ENCODE peak calls at places on chromosomes 11 and 22, in seven cellular contexts. M, S, U, R, T, Y and F are unnamed samples.

GRCh38 chr11:14642873-14643696 is 519 bp upstream of the PDE3B start:
- DNase-seq in S (no peak), Y (no peak), U (peak), R (no peak), M (no peak), T (no peak), F (no peak)

GRCh38 chr11:73404048-73404447 is 27.8 kb downstream of the RELT start:
- DNase-seq in M (peak), R (peak), Y (peak), S (peak), U (peak), T (peak), F (peak)

GRCh38 chr11:96614101-96614500 is 224.3 kb downstream of the JRKL start:
- DNase-seq in S (no peak), R (no peak), U (no peak), M (no peak), T (no peak), Y (no peak), F (no peak)

GRCh38 chr22:34866081-34866480 is 199.9 kb upstream of the ISX start:
- DNase-seq in M (no peak), R (no peak), T (no peak), U (no peak), S (no peak), Y (no peak), F (no peak)

GRCh38 chr11:41498726-41499125 is 39.3 kb upstream of the LRRC4C start:
- DNase-seq in Y (no peak), S (peak), T (no peak), R (no peak), U (peak), M (no peak), F (no peak)

GRCh38 chr22:46849951-46850350 is 87.5 kb downstream of the TBC1D22A start:
- DNase-seq in R (no peak), S (no peak), T (no peak), Y (no peak), M (no peak), U (no peak), F (no peak)

GRCh38 chr11:106091480-106092123 is 14.1 kb downstream of the AASDHPPT start:
- DNase-seq in R (no peak), T (peak), Y (no peak), M (peak), U (peak), S (peak), F (no peak)

GRCh38 chr22:36258750-36259619 is 6.1 kb downstream of the APOL1 start:
- DNase-seq in R (peak), M (peak), Y (no peak), S (no peak), T (peak), U (no peak), F (no peak)

GRCh38 chr11:8959546-8960166 is 4.6 kb downstream of the TMEM9B start:
- DNase-seq in M (peak), U (peak), S (peak), R (peak), Y (peak), T (peak), F (peak)

GRCh38 chr22:40414306-40414705 is 43.9 kb downstream of the SGSM3 start:
- DNase-seq in U (peak), Y (no peak), M (peak), T (no peak), R (peak), S (peak), F (no peak)

GRCh38 chr22:40413873-40414272 is 43.5 kb downstream of the SGSM3 start:
- DNase-seq in R (peak), Y (no peak), U (no peak), S (no peak), M (no peak), T (no peak), F (no peak)

GRCh38 chr22:40415531-40416266 is 45.3 kb downstream of the SGSM3 start:
- DNase-seq in R (no peak), M (peak), U (no peak), Y (no peak), T (no peak), S (no peak), F (no peak)

GRCh38 chr22:40416267-40416570 is 45.8 kb downstream of the SGSM3 start:
- DNase-seq in S (no peak), U (no peak), T (no peak), R (no peak), Y (no peak), M (no peak), F (no peak)

GRCh38 chr22:40414838-40415505 is 44.6 kb downstream of the SGSM3 start:
- DNase-seq in S (no peak), M (no peak), U (no peak), T (no peak), Y (no peak), R (no peak), F (no peak)
- H3K4me3 ChIP-seq in S (no peak), M (no peak), U (no peak), T (no peak), Y (no peak), R (no peak), F (no peak)

DNA sequence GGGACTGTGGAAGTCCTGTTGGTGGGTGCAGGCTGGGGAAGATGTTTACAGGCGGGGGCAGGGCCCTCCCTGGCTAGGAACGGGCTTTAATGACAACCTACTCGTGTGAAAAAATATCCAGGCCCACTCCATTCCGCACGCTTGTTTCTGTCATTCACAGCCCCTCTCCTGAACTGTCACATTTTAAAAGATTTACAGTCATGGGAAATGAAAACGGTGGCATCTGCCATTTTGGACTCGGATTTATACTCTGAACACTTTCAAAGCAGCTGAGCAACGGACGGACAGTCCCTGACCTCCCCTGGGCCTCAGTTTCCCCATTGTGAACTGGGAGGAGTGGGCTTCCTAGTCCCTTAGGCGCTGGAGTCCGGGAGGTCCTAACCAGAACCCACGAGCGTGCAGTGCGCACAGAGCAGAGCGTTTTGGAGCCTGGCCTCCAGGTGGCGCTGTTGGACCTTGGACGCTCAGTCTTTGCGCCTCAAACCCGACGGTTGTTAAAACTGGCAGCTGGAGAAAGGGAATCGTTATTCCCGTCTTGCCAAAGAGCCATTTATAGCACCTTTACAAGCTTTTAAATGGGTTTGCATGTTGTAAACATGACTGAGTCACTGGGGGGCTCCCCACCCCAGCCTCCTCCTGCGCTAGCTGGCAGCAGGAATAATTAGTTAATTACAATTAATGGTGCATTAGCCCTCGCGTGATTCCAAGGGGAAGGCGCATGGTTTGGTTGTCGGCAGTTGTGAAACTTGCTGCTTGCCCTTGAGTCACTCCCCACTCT is 75.3 kb downstream of the FBLN1 start:
- DNase-seq in S (peak), Y (peak), R (peak), M (peak), U (peak), T (peak), F (peak)
- H3K4me3 ChIP-seq in S (no peak), Y (no peak), R (no peak), M (no peak), U (no peak), T (no peak), F (no peak)

GRCh38 chr11:121461843-121462242 is 9.1 kb upstream of the SORL1-AS1 start:
- DNase-seq in S (no peak), M (no peak), Y (no peak), R (no peak), T (no peak), U (no peak), F (no peak)
- H3K4me3 ChIP-seq in S (no peak), M (no peak), Y (no peak), R (no peak), T (no peak), U (no peak), F (no peak)

GRCh38 chr22:31816750-31817149 is 62.9 kb downstream of the DEPDC5 start:
- DNase-seq in U (no peak), T (no peak), M (no peak), S (no peak), R (no peak), Y (no peak), F (no peak)

GRCh38 chr22:31814942-31815341 is 61.1 kb downstream of the DEPDC5 start:
- DNase-seq in S (no peak), U (no peak), M (no peak), Y (no peak), R (no peak), T (no peak), F (no peak)

GRCh38 chr22:31818481-31819392 is 64.9 kb downstream of the DEPDC5 start:
- DNase-seq in Y (no peak), S (peak), R (no peak), T (peak), M (peak), U (peak), F (no peak)

DNA sequence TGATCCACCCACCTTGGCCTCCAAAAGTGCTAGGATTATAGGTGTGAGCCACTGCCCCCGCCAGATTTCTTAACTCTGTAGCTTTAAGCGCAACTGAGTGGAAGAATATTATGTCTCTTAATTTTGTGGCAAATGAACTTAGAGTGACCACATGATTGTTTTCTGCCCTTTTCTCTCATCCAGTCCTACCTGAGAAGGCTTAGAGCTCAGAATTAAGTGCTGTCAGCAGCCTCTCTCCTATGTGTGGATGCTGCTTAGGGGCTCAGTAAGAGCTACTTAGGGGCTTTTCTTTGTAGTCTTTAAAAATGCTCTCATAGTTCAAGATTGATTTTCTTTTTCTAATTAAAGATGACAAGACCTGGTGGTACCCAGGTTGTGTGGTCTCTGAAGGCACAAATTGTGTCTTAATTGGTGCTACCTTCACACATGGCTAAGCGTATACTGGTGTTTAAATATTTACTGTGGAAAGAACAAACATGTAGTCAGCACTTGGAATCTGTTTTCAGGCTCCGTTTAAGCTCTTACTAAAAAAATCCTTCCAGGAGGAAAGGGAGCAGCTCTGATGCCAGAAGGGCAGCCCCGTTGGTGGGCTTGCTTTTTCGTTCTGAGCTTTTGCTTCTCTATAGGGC is 59.3 kb downstream of the DEPDC5 start:
- DNase-seq in S (no peak), Y (no peak), T (no peak), M (no peak), R (no peak), U (no peak), F (no peak)
- H3K4me3 ChIP-seq in S (no peak), Y (no peak), T (no peak), M (no peak), R (no peak), U (no peak), F (no peak)

DNA sequence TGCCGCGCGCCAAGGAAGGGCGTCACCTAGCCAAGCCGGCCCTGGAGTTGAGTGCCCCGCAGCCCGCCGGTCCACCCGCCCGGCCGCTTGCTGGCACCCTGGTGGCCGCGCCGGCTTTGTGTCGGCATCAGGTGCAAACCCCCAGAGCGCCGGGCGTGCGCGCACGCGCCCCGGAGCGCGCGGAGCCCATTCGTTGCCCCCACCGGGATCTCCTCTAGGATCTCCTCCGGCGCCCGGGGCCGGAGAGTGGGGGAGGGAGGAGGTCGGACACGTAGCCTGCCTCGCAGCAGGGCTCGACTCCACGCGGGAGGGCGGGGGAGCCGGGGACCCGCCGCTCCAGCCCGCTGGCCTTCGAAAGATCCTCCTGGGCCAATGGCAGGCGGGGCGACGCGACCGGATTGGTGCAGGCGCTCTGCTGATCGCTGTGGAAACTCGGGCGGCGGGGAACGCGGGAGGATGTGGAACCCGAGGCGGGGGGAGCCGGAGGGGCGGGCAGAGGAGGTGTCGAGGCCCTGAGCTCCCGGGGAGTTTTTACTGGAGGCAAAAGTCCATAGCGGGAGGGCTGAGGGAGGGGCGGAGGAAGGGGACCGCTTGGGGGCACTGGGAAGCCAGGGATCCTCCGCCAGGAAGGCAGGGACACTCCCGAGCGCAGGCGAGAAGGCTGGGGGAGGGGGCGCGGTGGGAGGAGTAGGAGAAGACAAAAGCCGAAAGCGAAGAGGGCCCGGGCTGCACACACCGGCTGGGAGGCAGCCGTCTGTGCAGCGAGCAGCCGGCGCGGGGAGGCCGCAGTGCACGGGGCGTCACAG is at the start of gene FADS2:
- DNase-seq in U (peak), T (peak), R (peak), M (peak), S (peak), Y (no peak), F (peak)
- H3K4me3 ChIP-seq in U (peak), T (peak), R (peak), M (peak), S (peak), Y (no peak), F (peak)

GRCh38 chr11:126318642-126319373 is 14.9 kb downstream of the DCPS start:
- DNase-seq in M (peak), Y (no peak), R (no peak), S (peak), T (peak), U (peak), F (peak)
- H3K4me3 ChIP-seq in M (no peak), Y (no peak), R (no peak), S (no peak), T (peak), U (peak), F (no peak)

GRCh38 chr11:68328374-68329091 is 16.1 kb downstream of the LRP5 start:
- DNase-seq in R (peak), U (no peak), S (no peak), Y (no peak), M (no peak), T (no peak), F (no peak)
- H3K4me3 ChIP-seq in R (no peak), U (no peak), S (no peak), Y (no peak), M (no peak), T (no peak), F (no peak)

GRCh38 chr11:82024760-82025159 is 708.9 kb downstream of the FAM181B start:
- DNase-seq in M (no peak), R (no peak), Y (no peak), U (no peak), S (no peak), T (peak), F (no peak)
- H3K4me3 ChIP-seq in M (no peak), R (no peak), Y (no peak), U (no peak), S (no peak), T (no peak), F (no peak)

DNA sequence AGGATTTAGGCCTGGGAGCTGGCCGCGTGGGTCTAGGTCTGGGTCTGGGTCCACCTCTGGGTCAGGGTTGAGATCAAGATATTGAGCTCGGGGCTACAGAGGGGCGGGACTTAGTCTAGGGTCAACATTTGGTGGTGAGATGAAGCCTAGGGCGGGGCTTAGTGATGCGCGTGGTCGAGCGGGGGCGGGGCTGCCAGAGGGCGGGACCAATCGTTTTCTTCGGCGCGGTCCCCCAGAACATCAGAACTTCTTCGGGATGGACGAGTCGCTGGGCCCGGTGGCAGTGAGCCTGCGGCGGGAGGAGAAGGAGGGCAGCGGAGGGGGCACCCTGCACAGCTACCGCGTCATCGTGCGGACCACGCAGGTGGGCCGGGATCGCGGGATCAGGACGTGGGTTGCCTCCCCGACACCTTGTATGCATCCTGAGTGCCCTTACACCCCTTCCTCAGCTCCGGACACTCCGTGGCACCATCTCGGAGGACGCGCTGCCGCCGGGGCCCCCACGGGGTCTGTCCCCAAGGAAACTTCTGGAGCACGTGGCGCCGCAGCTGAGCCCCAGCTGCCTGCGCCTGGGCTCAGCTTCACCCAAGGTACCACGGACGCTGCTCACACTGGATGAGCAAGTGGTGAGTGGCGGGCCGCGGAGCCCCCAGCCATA is 4.2 kb downstream of the SIPA1 start:
- DNase-seq in S (no peak), Y (no peak), R (no peak), M (no peak), T (no peak), U (peak), F (no peak)
- H3K4me3 ChIP-seq in S (no peak), Y (no peak), R (no peak), M (no peak), T (no peak), U (no peak), F (no peak)